ENCODE peak calls at places on chromosomes 12 and 14, in nine cellular contexts. Z is upper lobe of right lung; O is mesendoderm; N is uterus; K is BE2C; B is cardiac muscle cell; M is effector memory CD4-positive, alpha-beta T cell; X is heart left ventricle; Q is aorta. S is an unnamed sample. For H3K36me3, the result is how much of the 10 kb centered on the place peaks cover.

GRCh38 chr14:101365329-101366158 is 195.8 kb upstream of the DIO3 start:
- DNase-seq in Z (no peak), O (peak), N (peak), K (no peak), B (no peak), M (no peak), X (no peak), Q (no peak), S (peak)

GRCh38 chr14:94316692-94317091 is 6.4 kb downstream of the SERPINA6 start:
- DNase-seq in Z (no peak), O (no peak), N (no peak), K (no peak), B (peak), M (no peak), X (no peak), Q (no peak), S (no peak)

GRCh38 chr12:16086462-16086861 is 175.3 kb downstream of the DERA start:
- DNase-seq in Z (no peak), O (no peak), N (no peak), K (no peak), B (no peak), M (no peak), X (no peak), Q (no peak), S (no peak)

GRCh38 chr12:24955389-24955788 is 6.5 kb upstream of the BCAT1 start:
- DNase-seq in Z (no peak), O (no peak), N (no peak), K (no peak), B (no peak), M (no peak), X (no peak), Q (no peak), S (no peak)

GRCh38 chr14:65206448-65207096 is 104.3 kb upstream of the MAX start:
- DNase-seq in Z (no peak), O (no peak), N (no peak), K (no peak), B (no peak), M (no peak), X (no peak), Q (no peak), S (no peak)

GRCh38 chr12:40212566-40212965 is 12.2 kb upstream of the LRRK2 start:
- DNase-seq in Z (no peak), O (no peak), N (no peak), K (no peak), B (no peak), M (no peak), X (no peak), Q (no peak), S (no peak)

GRCh38 chr12:92467886-92468285 is 234.9 kb upstream of the PLEKHG7 start:
- DNase-seq in Z (no peak), O (peak), N (no peak), K (no peak), B (no peak), M (no peak), X (no peak), Q (no peak), S (no peak)

GRCh38 chr12:79344855-79345840 is 345.6 kb downstream of the PAWR start:
- DNase-seq in Z (no peak), O (peak), N (no peak), K (peak), B (peak), M (no peak), X (no peak), Q (no peak), S (peak)

GRCh38 chr14:89936654-89937185 is 17.8 kb downstream of the EFCAB11 start:
- DNase-seq in Z (no peak), O (no peak), N (no peak), K (no peak), B (no peak), M (no peak), X (no peak), Q (no peak), S (no peak)

GRCh38 chr12:127785535-127785934 is 481.4 kb upstream of the TMEM132C start:
- DNase-seq in Z (no peak), O (no peak), N (peak), K (no peak), B (no peak), M (no peak), X (no peak), Q (no peak), S (no peak)

GRCh38 chr12:114245555-114245954 is 160.4 kb downstream of the TBX5 start:
- DNase-seq in Z (no peak), O (peak), N (no peak), K (no peak), B (peak), M (no peak), X (no peak), Q (no peak), S (no peak)

GRCh38 chr12:116497051-116497529 is 62.1 kb upstream of the MAP1LC3B2 start:
- DNase-seq in Z (no peak), O (no peak), N (no peak), K (no peak), B (no peak), M (no peak), X (no peak), Q (no peak), S (no peak)

GRCh38 chr14:94805726-94806288 is 35.9 kb upstream of the GSC start:
- DNase-seq in Z (no peak), O (peak), N (peak), K (no peak), B (no peak), M (no peak), X (no peak), Q (peak), S (no peak)

GRCh38 chr12:101436146-101436545 is 28.6 kb upstream of the ARL1 start:
- DNase-seq in Z (no peak), O (no peak), N (no peak), K (no peak), B (no peak), M (no peak), X (no peak), Q (no peak), S (no peak)

GRCh38 chr12:92059976-92060375 is 85.7 kb downstream of the BTG1 start:
- DNase-seq in Z (no peak), O (no peak), N (no peak), K (no peak), B (no peak), M (no peak), X (no peak), Q (no peak), S (no peak)

GRCh38 chr12:82524020-82524419 is 162.7 kb upstream of the TMTC2 start:
- DNase-seq in Z (no peak), O (no peak), N (no peak), K (no peak), B (peak), M (no peak), X (no peak), Q (no peak), S (no peak)

GRCh38 chr14:32329146-32329545 is at the start of gene AKAP6:
- DNase-seq in Z (no peak), O (peak), N (no peak), K (peak), B (no peak), M (no peak), X (no peak), Q (no peak), S (no peak)

GRCh38 chr12:94362653-94363052 is 97.0 kb downstream of the CEP83 start:
- DNase-seq in Z (no peak), O (no peak), N (no peak), K (no peak), B (no peak), M (no peak), X (no peak), Q (no peak), S (no peak)
- H3K36me3 ChIP-seq in Z (under half), O (under half), N (under half), K (under half), B (under half), M (under half), X (under half), Q (under half), S (under half)

GRCh38 chr12:121793836-121794531 is 496 bp upstream of the RHOF start:
- DNase-seq in Z (peak), O (peak), N (peak), K (peak), B (peak), M (peak), X (peak), Q (peak), S (peak)
- H3K36me3 ChIP-seq in Z (under half), O (under half), N (under half), K (under half), B (under half), M (under half), X (under half), Q (under half), S (half or more)

GRCh38 chr12:55817352-55818139 is at the start of the genes ORMDL2 and SARNP:
- DNase-seq in Z (peak), O (peak), N (peak), K (peak), B (peak), M (peak), X (peak), Q (peak), S (peak)

GRCh38 chr12:55815473-55815872 is 2.1 kb downstream of the SARNP start:
- DNase-seq in Z (no peak), O (no peak), N (no peak), K (no peak), B (no peak), M (no peak), X (no peak), Q (no peak), S (no peak)

GRCh38 chr12:55816876-55817351 is 610 bp downstream of the SARNP start:
- DNase-seq in Z (no peak), O (peak), N (no peak), K (no peak), B (peak), M (no peak), X (no peak), Q (no peak), S (no peak)

GRCh38 chr12:55812088-55812487 is 5.4 kb downstream of the SARNP start:
- DNase-seq in Z (no peak), O (no peak), N (no peak), K (no peak), B (no peak), M (no peak), X (no peak), Q (no peak), S (no peak)

GRCh38 chr12:55814257-55814656 is 3.3 kb downstream of the SARNP start:
- DNase-seq in Z (no peak), O (no peak), N (no peak), K (no peak), B (no peak), M (no peak), X (no peak), Q (no peak), S (no peak)
- H3K36me3 ChIP-seq in Z (under half), O (under half), N (under half), K (under half), B (under half), M (under half), X (under half), Q (under half), S (under half)

GRCh38 chr14:70893842-70894237 is 13.4 kb upstream of the PCNX1 start:
- DNase-seq in Z (no peak), O (no peak), N (no peak), K (no peak), B (no peak), M (no peak), X (no peak), Q (no peak), S (no peak)

GRCh38 chr14:70894868-70895267 is 12.4 kb upstream of the PCNX1 start:
- DNase-seq in Z (no peak), O (no peak), N (no peak), K (no peak), B (no peak), M (no peak), X (no peak), Q (no peak), S (no peak)

GRCh38 chr14:70890842-70891442 is 16.3 kb upstream of the PCNX1 start:
- DNase-seq in Z (no peak), O (no peak), N (no peak), K (peak), B (peak), M (no peak), X (no peak), Q (no peak), S (no peak)

GRCh38 chr14:70891741-70892140 is 15.5 kb upstream of the PCNX1 start:
- DNase-seq in Z (no peak), O (no peak), N (no peak), K (no peak), B (no peak), M (no peak), X (no peak), Q (no peak), S (no peak)

GRCh38 chr14:70893062-70893841 is 14.0 kb upstream of the PCNX1 start:
- DNase-seq in Z (no peak), O (no peak), N (no peak), K (no peak), B (no peak), M (no peak), X (no peak), Q (no peak), S (no peak)
- H3K36me3 ChIP-seq in Z (under half), O (under half), N (under half), K (under half), B (under half), M (under half), X (under half), Q (under half), S (under half)